ENCODE peak calls at places on chromosomes 4 and X, in six cellular contexts. G is PC-3, V is left ventricle myocardium inferior, Y is K562, M is tibial artery, F is GM12878. C is an unnamed sample.
A peak's percentile ranks its signal among the peaks of the same experiment; 100 is the strongest.

GRCh38 chr4:6087669-6088068 is 69.4 kb upstream of the C4orf50 start:
- DNase-seq in F (no peak), Y (peak; percentile 15), V (no peak), M (no peak), G (peak; percentile 50), C (peak; percentile 72)

GRCh38 chrX:9919632-9920172 is 47.5 kb upstream of the CLDN34 start:
- DNase-seq in M (no peak), V (no peak), Y (no peak), G (no peak), F (no peak), C (no peak)

GRCh38 chrX:104335765-104336164 is 81.0 kb upstream of the ESX1 start:
- DNase-seq in G (peak; percentile 87), Y (no peak), M (no peak), F (no peak), V (no peak), C (no peak)

GRCh38 chr4:153367092-153367491 is 22.6 kb downstream of the MND1 start:
- DNase-seq in F (no peak), G (no peak), V (no peak), Y (no peak), M (no peak), C (no peak)

GRCh38 chr4:72432282-72432681 is 136.7 kb downstream of the ADAMTS3 start:
- DNase-seq in Y (no peak), V (no peak), M (no peak), G (no peak), F (no peak), C (no peak)

GRCh38 chr4:2333916-2334644 is 72.2 kb upstream of the MXD4 start:
- DNase-seq in G (no peak), V (no peak), M (no peak), F (no peak), Y (peak; percentile 5), C (no peak)

GRCh38 chr4:3041192-3042142 is 32.9 kb downstream of the HTT-AS start:
- DNase-seq in G (peak; percentile 63), M (peak; percentile 67), V (peak; percentile 60), F (no peak), Y (no peak), C (no peak)

GRCh38 chr4:148998719-148999118 is 556.5 kb upstream of the NR3C2 start:
- DNase-seq in F (no peak), M (no peak), V (no peak), G (peak; percentile 50), Y (no peak), C (no peak)

GRCh38 chr4:119315036-119315435 is 6.9 kb downstream of the FABP2 start:
- DNase-seq in V (no peak), G (no peak), M (no peak), F (no peak), Y (no peak), C (no peak)

GRCh38 chrX:80578518-80579105 is 158.4 kb downstream of the TENT5D start:
- DNase-seq in V (no peak), F (no peak), M (no peak), Y (peak; percentile 23), G (peak; percentile 55), C (no peak)

GRCh38 chr4:164251257-164251656 is 502.7 kb upstream of the SMIM31 start:
- DNase-seq in M (no peak), Y (no peak), G (no peak), F (no peak), V (no peak), C (no peak)

GRCh38 chrX:39507034-39507433 is 590.7 kb downstream of the BCOR start:
- DNase-seq in G (no peak), M (no peak), V (no peak), F (no peak), Y (no peak), C (no peak)

GRCh38 chr4:5805270-5805669 is 87.6 kb downstream of the CRMP1 start:
- DNase-seq in V (no peak), M (no peak), F (no peak), G (no peak), Y (no peak), C (no peak)

GRCh38 chrX:57596109-57596870 is 4.5 kb downstream of the ZXDB start:
- DNase-seq in Y (no peak), G (peak; percentile 63), F (no peak), M (no peak), V (no peak), C (no peak)

GRCh38 chr4:84441758-84442377 is 57.2 kb downstream of the NKX6-1 start:
- DNase-seq in M (no peak), F (no peak), G (peak; percentile 32), V (no peak), Y (no peak), C (no peak)

GRCh38 chrX:85544609-85545008 is 165.1 kb upstream of the POF1B start:
- DNase-seq in Y (no peak), M (no peak), V (no peak), G (peak; percentile 37), F (no peak), C (no peak)

GRCh38 chr4:88600129-88600849 is 8.0 kb downstream of the HERC3 start:
- DNase-seq in G (peak; percentile 89), F (no peak), Y (no peak), M (no peak), V (no peak), C (no peak)

GRCh38 chrX:9605484-9605883 is 140.6 kb downstream of the TBL1X start:
- DNase-seq in M (no peak), Y (no peak), F (no peak), V (no peak), G (no peak), C (no peak)

GRCh38 chr4:6005175-6005574 is 13.1 kb downstream of the C4orf50 start:
- DNase-seq in Y (no peak), V (no peak), F (no peak), M (no peak), G (no peak), C (no peak)

GRCh38 chr4:136562842-136563241 is 969.5 kb downstream of the PCDH18 start:
- DNase-seq in F (no peak), G (no peak), Y (no peak), V (no peak), M (no peak), C (no peak)

GRCh38 chr4:180642732-180643131 is 1600.5 kb upstream of the TENM3 start:
- DNase-seq in M (no peak), F (no peak), V (no peak), Y (no peak), G (no peak), C (no peak)

GRCh38 chrX:125786306-125786705 is 379.8 kb downstream of the DCAF12L2 start:
- DNase-seq in Y (no peak), V (no peak), M (no peak), G (peak; percentile 4), F (no peak), C (no peak)

DNA sequence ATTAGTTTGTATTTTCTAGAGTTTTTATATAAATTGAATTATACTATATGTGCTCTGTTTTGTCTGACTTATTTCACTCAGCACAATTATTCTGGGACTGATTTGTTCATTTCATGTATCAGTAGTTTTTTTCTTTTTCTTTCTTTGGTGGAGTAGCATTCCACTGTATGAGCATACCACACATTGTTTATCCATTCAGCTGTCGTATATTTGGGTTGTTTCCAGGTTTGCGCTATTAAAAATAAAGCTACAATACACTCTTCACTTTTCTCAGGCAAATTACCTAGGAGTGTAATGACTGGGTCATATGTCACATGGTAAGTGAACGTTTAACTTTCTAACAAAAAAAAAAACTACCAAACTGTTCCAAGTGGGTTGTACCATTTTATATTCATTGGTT is 9.6 kb upstream of the OTUD4 start:
- DNase-seq in V (no peak), G (no peak), Y (no peak), F (no peak), M (no peak), C (no peak)
- H3K4me3 ChIP-seq in V (no peak overlapping the region), G (no peak overlapping the region), Y (no peak overlapping the region), F (no peak overlapping the region), M (no peak overlapping the region), C (no peak overlapping the region)

GRCh38 chr4:80266902-80267380 is 477 bp downstream of the FGF5 start:
- DNase-seq in G (peak; percentile 30), Y (peak; percentile 55), M (no peak), F (no peak), V (no peak), C (no peak)

GRCh38 chr4:80268081-80268823 is 1.8 kb downstream of the FGF5 start:
- DNase-seq in F (no peak), G (no peak), Y (no peak), M (no peak), V (no peak), C (no peak)

GRCh38 chr4:80264825-80265224 is 1.6 kb upstream of the FGF5 start:
- DNase-seq in M (no peak), V (no peak), F (no peak), G (no peak), Y (no peak), C (no peak)

GRCh38 chr4:80265571-80266266 is 745 bp upstream of the FGF5 start:
- DNase-seq in G (peak; percentile 52), M (no peak), F (no peak), V (no peak), Y (peak; percentile 49), C (no peak)

GRCh38 chr4:80266267-80266901 is at the start of gene FGF5:
- DNase-seq in V (peak; percentile 25), G (peak; percentile 76), F (no peak), M (peak; percentile 38), Y (peak; percentile 88), C (peak; percentile 75)
- H3K27ac ChIP-seq in V (no peak within 1 kb of the TSS), G (peak within 1 kb of the TSS; percentile 49), F (no peak within 1 kb of the TSS), M (no peak within 1 kb of the TSS), Y (peak within 1 kb of the TSS; percentile 65), C (peak within 1 kb of the TSS; percentile 41)

GRCh38 chr4:110587666-110588285 is 35.1 kb downstream of the PITX2 start:
- DNase-seq in Y (no peak), M (no peak), F (no peak), V (no peak), G (no peak), C (no peak)

GRCh38 chr4:110586137-110586850 is 36.6 kb downstream of the PITX2 start:
- DNase-seq in V (no peak), M (no peak), F (no peak), G (peak; percentile 72), Y (peak; percentile 12), C (no peak)

DNA sequence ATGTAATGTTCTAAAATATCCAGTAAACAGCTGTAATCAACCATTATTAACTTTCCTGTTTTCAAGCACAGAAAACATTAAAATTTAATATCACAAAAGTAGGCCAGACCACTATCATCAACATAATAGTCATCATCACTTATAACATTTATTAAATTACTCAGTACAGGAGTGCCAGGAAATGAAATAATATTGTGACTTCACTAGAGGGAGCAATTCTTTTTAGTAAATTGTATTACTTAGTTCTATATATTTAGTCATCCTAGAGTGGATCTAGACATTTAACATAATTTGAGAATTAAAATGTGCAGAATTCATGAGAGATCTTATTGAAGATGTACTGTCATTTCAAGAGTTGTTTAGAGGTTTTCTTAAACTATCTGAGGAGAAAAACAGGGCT is 33.6 kb downstream of the PITX2 start:
- DNase-seq in F (no peak), Y (no peak), G (peak; percentile 25), M (no peak), V (no peak), C (no peak)
- TF ChIP-seq CTCF in F (no peak), Y (no peak), G (peak; percentile 59), M (no peak), V (peak; percentile 11), C (no peak)

GRCh38 chrX:36214924-36215323 is 295.4 kb downstream of the CFAP47 start:
- DNase-seq in G (no peak), M (no peak), V (no peak), F (no peak), Y (no peak), C (no peak)

DNA sequence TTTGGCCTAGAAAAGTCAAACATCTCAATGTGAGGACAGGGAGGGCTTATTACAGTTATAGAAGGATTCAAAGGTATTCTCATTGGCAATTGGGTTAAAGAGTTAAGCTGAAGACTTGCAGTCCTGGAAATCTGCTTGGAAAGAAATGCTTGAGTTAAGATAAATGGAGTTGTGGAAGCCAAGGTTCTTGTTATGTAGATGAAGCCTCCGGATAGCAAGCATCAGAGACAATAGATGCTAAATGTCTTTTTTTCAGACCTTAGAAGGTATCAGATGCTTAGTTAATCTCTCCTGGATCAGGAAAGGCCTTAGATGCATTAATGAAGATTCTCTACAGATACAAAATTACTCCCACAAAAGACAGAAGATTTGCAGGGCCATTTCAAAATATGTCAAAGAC is 299.3 kb downstream of the CFAP47 start:
- DNase-seq in V (no peak), G (no peak), F (no peak), M (no peak), Y (no peak), C (no peak)
- H3K4me3 ChIP-seq in V (no peak overlapping the region), G (no peak overlapping the region), F (no peak overlapping the region), M (no peak overlapping the region), Y (no peak overlapping the region), C (no peak overlapping the region)

C was measured in dorsolateral prefrontal cortex.